ENCODE peak calls at places on chromosomes 4 and X, in seven cellular contexts. V is NCI-H1105, P is endothelial cell of umbilical vein, T is WTC11, E is cardiac muscle cell, Z is activated T-helper 1 cell treated with Interleukin-2 at 50 U/mL for 16 hours, D is heart left ventricle. I is an unnamed sample.

GRCh38 chr4:3481783-3482397 is 18.8 kb downstream of the DOK7 start:
- DNase-seq in E (no peak), Z (no peak), P (no peak), D (no peak), T (no peak), V (no peak), I (no peak)

GRCh38 chrX:81174286-81174685 is 27.4 kb downstream of the HMGN5 start:
- DNase-seq in T (no peak), D (no peak), V (no peak), Z (no peak), E (peak; percentile 19), P (peak; percentile 14), I (no peak)

GRCh38 chrX:64842492-64842891 is 133.8 kb downstream of the ZC4H2 start:
- DNase-seq in P (no peak), E (no peak), Z (no peak), V (no peak), D (no peak), T (no peak), I (no peak)

GRCh38 chr4:142267101-142267500 is 579.0 kb downstream of the INPP4B start:
- DNase-seq in Z (no peak), T (no peak), P (no peak), D (no peak), E (no peak), V (no peak), I (no peak)

GRCh38 chr4:76666940-76667532 is 230.9 kb downstream of the SOWAHB start:
- DNase-seq in V (no peak), T (no peak), Z (no peak), D (no peak), P (no peak), E (no peak), I (no peak)

GRCh38 chr4:151013491-151013890 is 1.6 kb downstream of the LRBA start:
- DNase-seq in Z (no peak), P (peak; percentile 19), T (no peak), E (no peak), V (no peak), D (no peak), I (no peak)

GRCh38 chr4:139555073-139555704 is 830 bp downstream of the SETD7 start:
- DNase-seq in V (peak; percentile 14), Z (peak; percentile 71), T (peak; percentile 71), P (peak; percentile 96), D (peak; percentile 94), E (peak; percentile 94), I (peak; percentile 96)

GRCh38 chrX:37599735-37600134 is 28.3 kb downstream of the LANCL3 start:
- DNase-seq in V (peak; percentile 28), D (no peak), Z (no peak), E (no peak), P (peak; percentile 1), T (no peak), I (no peak)

GRCh38 chr4:118352843-118353373 is at the start of gene PRSS12:
- DNase-seq in P (peak; percentile 44), T (peak; percentile 87), E (peak; percentile 76), Z (peak; percentile 17), D (peak; percentile 28), V (peak; percentile 34), I (peak; percentile 83)

GRCh38 chr4:156838761-156839160 is 132.8 kb downstream of the PDGFC start:
- DNase-seq in E (no peak), V (no peak), P (no peak), Z (no peak), D (no peak), T (no peak), I (no peak)

GRCh38 chr4:152643153-152644035 is 36.4 kb downstream of the TMEM154 start:
- DNase-seq in T (no peak), E (no peak), V (no peak), D (peak; percentile 31), P (no peak), Z (no peak), I (no peak)

GRCh38 chr4:79881407-79881806 is 191.6 kb downstream of the ANTXR2 start:
- DNase-seq in P (no peak), D (no peak), V (no peak), E (no peak), T (no peak), Z (no peak), I (no peak)

GRCh38 chr4:3257691-3258482 is 8.9 kb downstream of the MSANTD1 start:
- DNase-seq in V (no peak), Z (no peak), D (peak; percentile 14), E (no peak), P (no peak), T (peak; percentile 7), I (peak; percentile 48)

GRCh38 chr4:124631760-124632159 is 80.8 kb downstream of the ANKRD50 start:
- DNase-seq in Z (no peak), D (peak; percentile 70), P (peak; percentile 98), V (no peak), E (no peak), T (no peak), I (peak; percentile 56)

GRCh38 chr4:92163348-92163747 is 140.4 kb upstream of the GRID2 start:
- DNase-seq in V (no peak), D (no peak), P (peak; percentile 27), T (no peak), E (no peak), Z (no peak), I (no peak)

I was measured in kidney.